ENCODE peak calls at places on chromosomes 13 and 19, in ten cellular contexts. Y is activated CD4-positive, alpha-beta T cell treated with anti-CD3 and anti-CD28 coated beads, Interleukin-2, amount 10 ng/mL, durations not matched to agents 7 days and 5 days; H is hepatic stellate cell; R is stimulated activated naive B cell treated with anti-CD40 and anti-IgM and Interleukin-4, amounts not matched to agents 10 μg/mL and 1 μg/mL and 100 μg/mL, for 72 hours; S is NCI-H1105 treated with DMSO at 0.1 percent for 48 hours; J is A172; E is HTR-8/SVneo; N is mucosa of gallbladder; Z is HT1080; M is germinal center. C is an unnamed sample.

GRCh38 chr13:61094865-61095264 is 320.8 kb downstream of the PCDH20 start:
- DNase-seq in S (no peak), N (no peak), J (no peak), M (no peak), H (no peak), R (no peak), Y (no peak), E (no peak), Z (no peak), C (no peak)

GRCh38 chr19:50513746-50514345 is at the start of gene ASPDH:
- DNase-seq in Y (no peak), R (no peak), Z (no peak), J (no peak), H (no peak), N (no peak), M (no peak), E (no peak), S (no peak), C (peak)

GRCh38 chr19:8257052-8257443 is 47.9 kb downstream of the CERS4 start:
- DNase-seq in H (no peak), J (peak), E (no peak), R (no peak), M (no peak), N (no peak), Y (no peak), Z (no peak), S (no peak), C (no peak)

GRCh38 chr13:79966502-79966901 is 374.4 kb downstream of the SPRY2 start:
- DNase-seq in E (no peak), N (no peak), R (no peak), Y (no peak), M (no peak), Z (no peak), S (no peak), J (no peak), H (no peak), C (no peak)

GRCh38 chr19:48023011-48023410 is 20.9 kb downstream of the CABP5 start:
- DNase-seq in M (no peak), R (no peak), E (no peak), Y (no peak), J (no peak), N (no peak), H (no peak), S (no peak), Z (no peak), C (no peak)

GRCh38 chr13:43389573-43389972 is 366.2 kb downstream of the DNAJC15 start:
- DNase-seq in R (no peak), N (no peak), S (no peak), Z (no peak), H (no peak), Y (no peak), M (no peak), J (no peak), E (no peak), C (no peak)

GRCh38 chr19:45638930-45639729 is at the start of gene EML2:
- DNase-seq in H (peak), E (no peak), S (peak), Y (peak), R (peak), Z (no peak), M (peak), J (no peak), N (no peak), C (no peak)

GRCh38 chr13:112885782-112886268 is 83.2 kb upstream of the MCF2L start:
- DNase-seq in M (no peak), R (no peak), H (peak), S (peak), Z (peak), N (peak), E (no peak), Y (no peak), J (peak), C (no peak)

GRCh38 chr13:64471916-64472315 is 2758.2 kb downstream of the PCDH9 start:
- DNase-seq in Y (no peak), H (no peak), R (no peak), S (peak), E (peak), J (peak), M (no peak), N (no peak), Z (peak), C (no peak)

GRCh38 chr13:112453207-112453829 is 77.2 kb downstream of the SPACA7 start:
- DNase-seq in R (no peak), E (no peak), J (no peak), M (no peak), S (no peak), Z (no peak), N (no peak), Y (no peak), H (no peak), C (no peak)

GRCh38 chr13:102856603-102857002 is 10.8 kb downstream of the ERCC5 start:
- DNase-seq in E (no peak), R (no peak), J (peak), Z (peak), N (no peak), H (no peak), Y (no peak), S (peak), M (no peak), C (no peak)

GRCh38 chr19:28737021-28737525 is 475.9 kb downstream of the UQCRFS1 start:
- DNase-seq in J (peak), S (peak), R (no peak), E (peak), M (peak), H (peak), N (no peak), Z (peak), Y (peak), C (no peak)

GRCh38 chr13:113992276-113993005 is 18.6 kb upstream of the C13orf46 start:
- DNase-seq in Z (no peak), J (no peak), H (no peak), E (no peak), M (no peak), N (no peak), R (no peak), S (no peak), Y (no peak), C (no peak)

GRCh38 chr19:31232871-31233270 is 116.4 kb downstream of the TSHZ3 start:
- DNase-seq in N (no peak), J (peak), R (no peak), Y (no peak), S (no peak), M (no peak), E (no peak), H (peak), Z (peak), C (no peak)

GRCh38 chr19:39445258-39446071 is at the start of gene SUPT5H:
- DNase-seq in N (peak), Z (peak), J (peak), Y (peak), M (peak), E (peak), R (peak), H (peak), S (peak), C (peak)